ENCODE peak calls at places on chromosomes 12 and 14, in ten cellular contexts. P is GM20000, L is heart left ventricle, G is AG04450, U is progenitor cell of endocrine pancreas, O is ovary, R is fibroblast of lung, J is left lung, D is foreskin fibroblast, E is choroid plexus epithelial cell. A is an unnamed sample.

GRCh38 chr12:75587340-75588106 is 76.1 kb upstream of the KRR1 start:
- DNase-seq in P (no peak), L (no peak), G (no peak), U (no peak), O (no peak), R (peak; percentile 35), J (no peak), D (peak; percentile 52), E (peak; percentile 14), A (no peak)

GRCh38 chr12:81094718-81095360 is 17.0 kb downstream of the ACSS3 start:
- DNase-seq in P (no peak), L (no peak), G (no peak), U (no peak), O (no peak), R (no peak), J (no peak), D (no peak), E (no peak), A (no peak)

GRCh38 chr12:75656650-75657049 is 145.2 kb upstream of the KRR1 start:
- DNase-seq in P (no peak), L (no peak), G (peak; percentile 76), U (no peak), O (no peak), R (peak; percentile 82), J (no peak), D (peak; percentile 97), E (peak; percentile 85), A (no peak)

GRCh38 chr12:12922191-12922616 is 29.8 kb downstream of the GPRC5D start:
- DNase-seq in P (no peak), L (peak; percentile 58), G (no peak), U (no peak), O (no peak), R (peak; percentile 61), J (no peak), D (peak; percentile 72), E (peak; percentile 86), A (no peak)

GRCh38 chr12:93197067-93197593 is 180.6 kb upstream of the NUDT4 start:
- DNase-seq in P (no peak), L (no peak), G (no peak), U (no peak), O (no peak), R (peak; percentile 68), J (no peak), D (peak; percentile 63), E (peak; percentile 63), A (no peak)

GRCh38 chr14:37252434-37252833 is 54.7 kb downstream of the MIPOL1 start:
- DNase-seq in P (no peak), L (no peak), G (no peak), U (no peak), O (no peak), R (no peak), J (no peak), D (no peak), E (no peak), A (no peak)

GRCh38 chr14:100785338-100785615 is 40.6 kb upstream of the MEG3 start:
- DNase-seq in P (no peak), L (peak; percentile 8), G (no peak), U (no peak), O (no peak), R (no peak), J (no peak), D (no peak), E (no peak), A (no peak)

GRCh38 chr14:80776186-80776585 is 165.4 kb downstream of the CEP128 start:
- DNase-seq in P (no peak), L (no peak), G (no peak), U (no peak), O (no peak), R (no peak), J (no peak), D (no peak), E (no peak), A (no peak)

GRCh38 chr12:82996168-82996812 is 309.6 kb downstream of the TMTC2 start:
- DNase-seq in P (no peak), L (no peak), G (no peak), U (no peak), O (no peak), R (no peak), J (no peak), D (no peak), E (no peak), A (no peak)

GRCh38 chr14:90447720-90448497 is 51.1 kb downstream of the CALM1 start:
- DNase-seq in P (no peak), L (no peak), G (no peak), U (no peak), O (no peak), R (no peak), J (no peak), D (no peak), E (no peak), A (no peak)
- TF ChIP-seq CTCF in P (no peak), L (no peak), G (no peak), U (no peak), O (no peak), R (no peak), J (no peak), D (no peak), E (no peak), A (no peak)

GRCh38 chr12:27936196-27936595 is 36.3 kb downstream of the PTHLH start:
- DNase-seq in P (no peak), L (no peak), G (no peak), U (no peak), O (no peak), R (peak; percentile 53), J (no peak), D (no peak), E (peak; percentile 29), A (no peak)

GRCh38 chr12:27934278-27934677 is 38.3 kb downstream of the PTHLH start:
- DNase-seq in P (no peak), L (no peak), G (peak; percentile 29), U (no peak), O (no peak), R (no peak), J (no peak), D (no peak), E (no peak), A (no peak)

GRCh38 chr12:27940245-27940644 is 32.3 kb downstream of the PTHLH start:
- DNase-seq in P (no peak), L (no peak), G (no peak), U (no peak), O (no peak), R (no peak), J (no peak), D (no peak), E (no peak), A (no peak)

GRCh38 chr12:27940756-27941402 is 31.7 kb downstream of the PTHLH start:
- DNase-seq in P (peak; percentile 66), L (peak; percentile 62), G (peak; percentile 47), U (peak; percentile 67), O (peak; percentile 77), R (peak; percentile 86), J (no peak), D (peak; percentile 87), E (peak; percentile 92), A (peak; percentile 81)

GRCh38 chr12:27937768-27938167 is 34.8 kb downstream of the PTHLH start:
- DNase-seq in P (no peak), L (no peak), G (no peak), U (no peak), O (no peak), R (peak; percentile 8), J (no peak), D (no peak), E (peak; percentile 52), A (no peak)
- TF ChIP-seq CTCF in P (no peak), L (no peak), G (no peak), U (no peak), O (no peak), R (no peak), J (no peak), D (no peak), E (no peak), A (no peak)

GRCh38 chr12:52534482-52534881 is 14.3 kb upstream of the KRT5 start:
- DNase-seq in P (no peak), L (no peak), G (no peak), U (no peak), O (no peak), R (no peak), J (no peak), D (no peak), E (no peak), A (no peak)
- TF ChIP-seq CTCF in P (no peak), L (no peak), G (no peak), U (no peak), O (no peak), R (no peak), J (no peak), D (no peak), E (no peak), A (no peak)

DNA sequence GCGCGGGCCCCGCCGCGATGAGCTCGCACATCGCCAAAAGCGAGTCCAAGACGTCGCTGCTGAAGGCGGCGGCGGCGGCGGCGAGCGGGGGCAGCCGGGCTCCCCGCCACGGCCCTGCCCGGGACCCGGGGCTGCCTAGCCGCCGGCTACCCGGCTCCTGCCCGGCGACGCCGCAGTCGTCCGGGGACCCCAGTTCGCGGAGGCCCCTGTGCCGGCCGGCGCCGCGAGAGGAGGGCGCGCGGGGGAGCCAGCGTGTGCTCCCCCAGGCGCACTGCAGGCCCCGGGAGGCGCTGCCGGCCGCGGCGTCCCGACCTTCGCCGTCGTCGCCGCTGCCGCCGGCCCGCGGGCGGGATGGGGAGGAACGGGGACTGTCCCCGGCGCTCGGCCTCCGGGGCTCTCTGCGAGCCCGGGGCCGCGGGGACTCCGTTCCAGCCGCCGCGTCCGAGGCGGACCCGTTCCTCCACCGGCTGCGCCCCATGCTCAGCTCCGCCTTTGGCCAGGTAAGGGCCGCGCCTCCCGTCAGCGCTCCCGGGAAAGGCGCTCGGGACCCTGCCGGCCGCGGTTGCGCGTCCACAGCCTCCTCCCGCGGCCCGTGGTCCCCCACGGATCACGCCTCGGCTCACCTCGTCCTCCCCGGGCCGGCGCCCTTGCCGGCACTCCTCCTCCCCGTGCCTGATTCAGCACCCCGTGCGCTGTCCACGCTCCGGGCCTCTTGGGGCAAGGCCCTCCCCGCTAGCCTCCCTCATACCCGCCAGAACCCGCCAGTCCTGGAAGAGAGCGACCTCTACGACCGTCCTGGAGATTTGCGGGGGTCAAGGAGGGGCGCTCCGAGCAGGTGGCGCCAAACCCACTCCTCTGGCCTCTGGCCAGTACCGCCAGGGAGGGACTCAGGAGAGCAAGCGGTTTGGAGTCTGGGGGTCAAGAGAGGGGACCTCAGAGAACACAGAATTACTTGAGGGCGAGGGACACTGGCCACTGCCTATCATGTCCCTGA is 711 bp downstream of the CABP1 start:
- DNase-seq in P (peak; percentile 75), L (peak; percentile 63), G (no peak), U (peak; percentile 65), O (peak; percentile 68), R (peak; percentile 39), J (peak; percentile 88), D (peak; percentile 78), E (peak; percentile 50), A (peak; percentile 24)
- TF ChIP-seq CTCF in P (no peak), L (no peak), G (no peak), U (peak; percentile 19), O (no peak), R (no peak), J (no peak), D (no peak), E (no peak), A (no peak)

GRCh38 chr12:55132816-55133215 is 6.6 kb downstream of the OR9K2 start:
- DNase-seq in P (no peak), L (no peak), G (no peak), U (no peak), O (no peak), R (no peak), J (no peak), D (no peak), E (no peak), A (no peak)
- TF ChIP-seq CTCF in P (no peak), L (no peak), G (no peak), U (peak; percentile 29), O (no peak), R (no peak), J (no peak), D (no peak), E (no peak), A (peak; percentile 41)

A was measured in glutamatergic neuron.